ENCODE peak calls at places on chromosomes 3 and 15, in five cellular contexts. One of them, this sample, is unnamed.

GRCh38 chr3:54847361-54847760 is 80.5 kb downstream of the LRTM1 start:
- DNase-seq in T-helper 1 cell: no peak
- DNase-seq in DMS79: no peak
- DNase-seq in T-cell: no peak
- DNase-seq in HTR-8/SVneo: no peak
- DNase-seq in this sample: no peak

GRCh38 chr3:53534996-53535395 is 40.6 kb downstream of the CACNA1D start:
- DNase-seq in T-helper 1 cell: no peak
- DNase-seq in T-cell: no peak
- DNase-seq in HTR-8/SVneo: no peak
- DNase-seq in DMS79: no peak
- DNase-seq in this sample: no peak

GRCh38 chr3:147797095-147797494 is 387.9 kb downstream of the ZIC1 start:
- DNase-seq in HTR-8/SVneo: no peak
- DNase-seq in T-cell: no peak
- DNase-seq in DMS79: no peak
- DNase-seq in T-helper 1 cell: no peak
- DNase-seq in this sample: no peak

GRCh38 chr3:138850151-138850550 is 15.4 kb upstream of the PIK3CB start:
- DNase-seq in T-helper 1 cell: no peak
- DNase-seq in T-cell: no peak
- DNase-seq in DMS79: no peak
- DNase-seq in HTR-8/SVneo: no peak
- DNase-seq in this sample: no peak

GRCh38 chr3:143450656-143451055 is 331.1 kb downstream of the CHST2 start:
- DNase-seq in HTR-8/SVneo: no peak
- DNase-seq in DMS79: no peak
- DNase-seq in T-helper 1 cell: no peak
- DNase-seq in T-cell: no peak
- DNase-seq in this sample: no peak

GRCh38 chr15:60605879-60606304 is 127.0 kb upstream of the ICE2 start:
- DNase-seq in HTR-8/SVneo: no peak
- DNase-seq in T-helper 1 cell: no peak
- DNase-seq in T-cell: no peak
- DNase-seq in DMS79: no peak
- DNase-seq in this sample: no peak

GRCh38 chr3:15291589-15292541 is 40.5 kb downstream of the SH3BP5 start:
- DNase-seq in HTR-8/SVneo: no peak
- DNase-seq in T-cell: peak
- DNase-seq in T-helper 1 cell: peak
- DNase-seq in DMS79: no peak
- DNase-seq in this sample: peak

GRCh38 chr3:178003756-178004155 is 532.5 kb upstream of the KCNMB2 start:
- DNase-seq in T-helper 1 cell: no peak
- DNase-seq in T-cell: no peak
- DNase-seq in HTR-8/SVneo: no peak
- DNase-seq in DMS79: no peak
- DNase-seq in this sample: no peak

GRCh38 chr15:31799711-31800321 is 230.5 kb upstream of the CHRNA7 start:
- DNase-seq in T-cell: no peak
- DNase-seq in HTR-8/SVneo: no peak
- DNase-seq in DMS79: no peak
- DNase-seq in T-helper 1 cell: no peak
- DNase-seq in this sample: no peak

GRCh38 chr3:46883252-46884185 is 6.0 kb downstream of the PTH1R start:
- DNase-seq in HTR-8/SVneo: no peak
- DNase-seq in T-cell: no peak
- DNase-seq in T-helper 1 cell: no peak
- DNase-seq in DMS79: no peak
- DNase-seq in this sample: no peak

GRCh38 chr3:55649554-55649953 is 162.4 kb upstream of the WNT5A start:
- DNase-seq in DMS79: no peak
- DNase-seq in T-cell: no peak
- DNase-seq in HTR-8/SVneo: no peak
- DNase-seq in T-helper 1 cell: no peak
- DNase-seq in this sample: no peak

GRCh38 chr15:40353697-40354096 is 2.9 kb downstream of the PHGR1 start:
- DNase-seq in T-cell: no peak
- DNase-seq in DMS79: no peak
- DNase-seq in HTR-8/SVneo: no peak
- DNase-seq in T-helper 1 cell: no peak
- DNase-seq in this sample: no peak

GRCh38 chr15:33296050-33296449 is 14.7 kb upstream of the RYR3 start:
- DNase-seq in HTR-8/SVneo: no peak
- DNase-seq in T-cell: no peak
- DNase-seq in DMS79: no peak
- DNase-seq in T-helper 1 cell: no peak
- DNase-seq in this sample: no peak

GRCh38 chr15:83911345-83911744 is 257.4 kb downstream of the ADAMTSL3 start:
- DNase-seq in HTR-8/SVneo: no peak
- DNase-seq in T-helper 1 cell: no peak
- DNase-seq in DMS79: no peak
- DNase-seq in T-cell: no peak
- DNase-seq in this sample: no peak

GRCh38 chr3:53080612-53081205 is 34.8 kb upstream of the SFMBT1 start:
- DNase-seq in HTR-8/SVneo: no peak
- DNase-seq in DMS79: no peak
- DNase-seq in T-cell: no peak
- DNase-seq in T-helper 1 cell: no peak
- DNase-seq in this sample: no peak

GRCh38 chr3:28322464-28322863 is 26.1 kb upstream of the ZCWPW2 start:
- DNase-seq in HTR-8/SVneo: no peak
- DNase-seq in DMS79: no peak
- DNase-seq in T-helper 1 cell: no peak
- DNase-seq in T-cell: no peak
- DNase-seq in this sample: no peak

GRCh38 chr3:56110886-56111285 is 357.4 kb downstream of the ERC2 start:
- DNase-seq in T-cell: no peak
- DNase-seq in HTR-8/SVneo: no peak
- DNase-seq in DMS79: no peak
- DNase-seq in T-helper 1 cell: no peak
- DNase-seq in this sample: no peak

GRCh38 chr3:43349759-43350158 is 63.4 kb downstream of the SNRK start:
- DNase-seq in DMS79: no peak
- DNase-seq in T-cell: no peak
- DNase-seq in HTR-8/SVneo: no peak
- DNase-seq in T-helper 1 cell: no peak
- DNase-seq in this sample: no peak

GRCh38 chr3:97256060-97256459 is 441.7 kb downstream of the EPHA6 start:
- DNase-seq in T-cell: no peak
- DNase-seq in HTR-8/SVneo: no peak
- DNase-seq in DMS79: no peak
- DNase-seq in T-helper 1 cell: no peak
- DNase-seq in this sample: no peak

GRCh38 chr3:23094890-23095462 is 108.2 kb upstream of the UBE2E2 start:
- DNase-seq in HTR-8/SVneo: peak
- DNase-seq in T-cell: no peak
- DNase-seq in T-helper 1 cell: no peak
- DNase-seq in DMS79: no peak
- DNase-seq in this sample: no peak